ENCODE peak calls at places on chromosomes 13 and 19, in five cellular contexts. I is ascending aorta, C is lower lobe of right lung, B is sigmoid colon, T is mesendoderm. P is an unnamed sample. For H3K36me3, the result is how much of the 10 kb centered on the place peaks cover.

GRCh38 chr19:4454952-4455738 is 2.4 kb downstream of the UBXN6 start:
- DNase-seq in I (no peak), C (no peak), B (no peak), T (no peak), P (no peak)

GRCh38 chr13:95924389-95924994 is 128.7 kb downstream of the UGGT2 start:
- DNase-seq in I (no peak), C (no peak), B (no peak), T (peak), P (no peak)

GRCh38 chr13:43368003-43368402 is 344.6 kb downstream of the DNAJC15 start:
- DNase-seq in I (no peak), C (no peak), B (no peak), T (no peak), P (no peak)

GRCh38 chr19:47512183-47512947 is 2.5 kb downstream of the NAPA start:
- DNase-seq in I (no peak), C (peak), B (no peak), T (no peak), P (no peak)

GRCh38 chr13:42022796-42023493 is 25.5 kb upstream of the DGKH start:
- DNase-seq in I (no peak), C (no peak), B (no peak), T (no peak), P (no peak)

GRCh38 chr19:48881741-48882657 is 9.8 kb downstream of the PPP1R15A start:
- DNase-seq in I (no peak), C (no peak), B (no peak), T (peak), P (no peak)

GRCh38 chr19:4197625-4198466 is 15.4 kb downstream of the ANKRD24 start:
- DNase-seq in I (no peak), C (no peak), B (no peak), T (peak), P (no peak)

GRCh38 chr19:10334340-10335148 is 1.2 kb upstream of the RAVER1 start:
- DNase-seq in I (peak), C (peak), B (peak), T (peak), P (no peak)

GRCh38 chr19:53865918-53866696 is 1.6 kb upstream of the MYADM start:
- DNase-seq in I (no peak), C (peak), B (peak), T (peak), P (peak)

GRCh38 chr13:44306401-44307192 is 67.0 kb upstream of the SERP2 start:
- DNase-seq in I (peak), C (no peak), B (peak), T (peak), P (no peak)

GRCh38 chr19:38801359-38802095 is 11.2 kb downstream of the LGALS4 start:
- DNase-seq in I (no peak), C (no peak), B (no peak), T (no peak), P (no peak)

GRCh38 chr13:42239644-42240043 is 32.3 kb upstream of the AKAP11 start:
- DNase-seq in I (no peak), C (no peak), B (no peak), T (peak), P (no peak)

GRCh38 chr19:40358773-40359172 is 10.3 kb downstream of the PLD3 start:
- DNase-seq in I (peak), C (no peak), B (no peak), T (no peak), P (peak)

GRCh38 chr13:66329988-66330429 is 900.1 kb downstream of the PCDH9 start:
- DNase-seq in I (no peak), C (no peak), B (no peak), T (no peak), P (no peak)

GRCh38 chr19:16268676-16269319 is 55.8 kb upstream of the KLF2 start:
- DNase-seq in I (no peak), C (no peak), B (no peak), T (no peak), P (no peak)

GRCh38 chr13:80666782-80667537 is 326.0 kb upstream of the SPRY2 start:
- DNase-seq in I (no peak), C (no peak), B (no peak), T (no peak), P (no peak)

GRCh38 chr19:10419200-10419645 is 1.1 kb upstream of the PDE4A start:
- DNase-seq in I (no peak), C (no peak), B (no peak), T (no peak), P (peak)

GRCh38 chr13:33676700-33677048 is 141.3 kb upstream of the RFC3 start:
- DNase-seq in I (no peak), C (peak), B (peak), T (peak), P (no peak)

GRCh38 chr13:48236528-48237353 is 3.7 kb downstream of the ITM2B start:
- DNase-seq in I (no peak), C (no peak), B (no peak), T (peak), P (no peak)

GRCh38 chr13:23321534-23322241 is 111.8 kb downstream of the SACS start:
- DNase-seq in I (no peak), C (no peak), B (peak), T (no peak), P (no peak)

GRCh38 chr13:47896111-47896510 is 105.0 kb downstream of the SUCLA2 start:
- DNase-seq in I (no peak), C (no peak), B (no peak), T (peak), P (no peak)

GRCh38 chr13:32448224-32448623 is 20.3 kb upstream of the N4BP2L1 start:
- DNase-seq in I (no peak), C (no peak), B (no peak), T (no peak), P (no peak)

GRCh38 chr19:27833031-27833430 is 1379.9 kb downstream of the UQCRFS1 start:
- DNase-seq in I (no peak), C (no peak), B (no peak), T (no peak), P (no peak)

GRCh38 chr13:41682001-41682400 is 224.7 kb downstream of the RGCC start:
- DNase-seq in I (no peak), C (no peak), B (no peak), T (no peak), P (no peak)

GRCh38 chr19:35024095-35024494 is 6.2 kb upstream of the SCN1B start:
- DNase-seq in I (no peak), C (no peak), B (peak), T (no peak), P (no peak)

GRCh38 chr19:44890366-44891015 is 563 bp upstream of the TOMM40 start:
- DNase-seq in I (peak), C (no peak), B (no peak), T (peak), P (peak)

GRCh38 chr19:44894946-44895345 is 3.9 kb downstream of the TOMM40 start:
- DNase-seq in I (no peak), C (no peak), B (no peak), T (no peak), P (no peak)

GRCh38 chr19:44891016-44891882 is at the start of gene TOMM40:
- DNase-seq in I (no peak), C (peak), B (peak), T (peak), P (no peak)

GRCh38 chr19:44893704-44894103 is 2.6 kb downstream of the TOMM40 start:
- DNase-seq in I (no peak), C (no peak), B (no peak), T (no peak), P (no peak)

GRCh38 chr19:44892932-44893331 is 1.9 kb downstream of the TOMM40 start:
- DNase-seq in I (no peak), C (no peak), B (no peak), T (no peak), P (no peak)
- H3K4me3 ChIP-seq in I (no peak), C (no peak), B (no peak), T (no peak), P (no peak)

DNA sequence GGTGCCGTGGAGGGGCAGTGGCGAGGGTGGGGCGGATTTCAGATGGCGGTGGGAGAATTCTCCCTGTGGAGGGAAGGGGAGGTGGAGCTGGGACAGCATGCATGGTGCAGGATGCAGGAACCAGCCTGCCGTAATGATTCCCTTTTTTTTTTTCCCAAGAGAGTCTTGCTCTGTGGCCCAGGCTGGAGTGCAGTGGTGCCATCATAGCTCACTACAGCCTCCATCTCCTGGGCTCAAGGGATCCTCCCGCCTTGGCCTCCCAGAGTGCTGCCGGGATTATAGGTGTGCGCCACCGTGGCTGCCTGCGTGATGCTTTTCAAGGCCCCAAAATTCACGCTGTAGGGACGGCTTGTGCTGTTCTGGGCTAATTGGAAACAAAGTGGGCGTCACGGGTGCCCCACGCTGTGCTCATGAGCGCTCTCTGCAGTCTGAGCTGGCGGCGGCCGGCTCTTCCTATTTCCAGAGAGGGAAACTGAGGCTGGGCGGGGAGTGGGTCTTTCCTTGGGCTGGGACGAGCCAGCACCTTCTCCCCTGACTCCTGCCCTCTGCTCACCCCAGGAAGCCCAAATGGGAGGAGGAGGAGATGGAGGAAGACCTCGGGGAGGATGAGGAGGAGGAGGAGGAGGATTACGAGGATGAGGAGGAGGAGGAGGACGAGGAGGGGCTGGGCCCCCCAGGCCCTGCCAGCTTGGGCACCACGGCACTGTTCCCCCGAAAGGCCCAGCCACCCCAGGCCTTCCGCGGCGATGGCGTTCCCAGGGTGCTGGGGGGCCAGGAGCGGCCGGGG is 6.2 kb downstream of the ARID3A start:
- DNase-seq in I (no peak), C (no peak), B (no peak), T (no peak), P (peak)
- H3K36me3 ChIP-seq in I (under half), C (under half), B (under half), T (under half), P (under half)

GRCh38 chr19:52397310-52398090 is at the start of gene ZNF528:
- DNase-seq in I (peak), C (peak), B (peak), T (peak), P (peak)
- H3K4me3 ChIP-seq in I (peak), C (peak), B (peak), T (peak), P (peak)

DNA sequence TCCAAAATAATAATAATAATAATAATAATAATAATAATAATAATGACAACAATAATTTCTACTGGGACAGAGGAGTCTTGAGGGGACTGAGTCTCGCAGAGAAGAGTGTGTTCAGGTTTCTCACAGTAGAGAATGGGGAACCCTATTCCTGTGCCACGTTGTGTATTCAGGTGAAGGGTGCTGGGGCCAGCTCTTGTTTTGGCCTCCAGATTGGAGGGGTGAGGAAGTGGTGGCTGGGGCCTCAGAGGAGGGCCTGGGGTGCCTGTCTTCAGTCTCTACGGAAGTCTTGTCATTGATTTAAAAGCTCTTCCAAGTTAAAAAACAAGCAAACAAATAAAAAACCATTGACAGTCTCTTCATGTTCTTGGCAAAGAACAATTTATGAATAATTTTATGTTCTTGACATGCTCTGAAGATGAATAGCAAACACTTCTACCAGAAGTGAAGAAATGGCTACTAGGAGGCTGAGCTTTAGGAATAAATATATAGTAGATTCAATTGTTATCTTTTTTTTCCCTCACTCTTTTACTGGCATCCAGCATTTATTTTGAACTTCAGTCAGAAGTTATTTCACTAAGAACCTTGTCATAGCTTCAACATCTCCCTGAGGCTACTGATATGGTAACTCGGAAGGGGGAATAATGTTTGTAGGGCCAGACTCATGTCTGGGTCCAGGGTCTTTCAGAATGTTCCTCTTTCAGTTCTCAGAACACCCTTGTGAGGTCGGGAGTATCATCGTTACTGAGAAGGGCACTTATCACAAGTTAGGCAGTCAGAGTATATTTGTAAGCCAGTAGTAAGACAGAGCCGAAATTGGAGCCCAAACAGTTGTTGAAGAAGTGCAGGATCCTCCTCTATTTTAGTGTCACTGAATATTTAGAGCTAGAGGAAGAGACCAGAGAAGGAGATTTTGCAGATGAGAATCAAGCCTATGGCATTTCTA is 13.1 kb downstream of the LRCH1 start:
- DNase-seq in I (no peak), C (no peak), B (no peak), T (no peak), P (no peak)
- H3K36me3 ChIP-seq in I (under half), C (under half), B (under half), T (under half), P (under half)

GRCh38 chr19:14002571-14003278 is 3.4 kb downstream of the RFX1 start:
- DNase-seq in I (no peak), C (peak), B (no peak), T (no peak), P (no peak)
- H3K4me3 ChIP-seq in I (no peak), C (no peak), B (no peak), T (no peak), P (no peak)

GRCh38 chr13:110638814-110639806 is 23.8 kb downstream of the NAXD start:
- DNase-seq in I (no peak), C (no peak), B (no peak), T (no peak), P (no peak)

GRCh38 chr13:110637275-110637674 is 21.9 kb downstream of the NAXD start:
- DNase-seq in I (no peak), C (no peak), B (no peak), T (no peak), P (no peak)

GRCh38 chr13:110638253-110638652 is 22.9 kb downstream of the NAXD start:
- DNase-seq in I (no peak), C (peak), B (no peak), T (no peak), P (no peak)

GRCh38 chr13:110636701-110637201 is 21.4 kb downstream of the NAXD start:
- DNase-seq in I (no peak), C (peak), B (no peak), T (no peak), P (no peak)

DNA sequence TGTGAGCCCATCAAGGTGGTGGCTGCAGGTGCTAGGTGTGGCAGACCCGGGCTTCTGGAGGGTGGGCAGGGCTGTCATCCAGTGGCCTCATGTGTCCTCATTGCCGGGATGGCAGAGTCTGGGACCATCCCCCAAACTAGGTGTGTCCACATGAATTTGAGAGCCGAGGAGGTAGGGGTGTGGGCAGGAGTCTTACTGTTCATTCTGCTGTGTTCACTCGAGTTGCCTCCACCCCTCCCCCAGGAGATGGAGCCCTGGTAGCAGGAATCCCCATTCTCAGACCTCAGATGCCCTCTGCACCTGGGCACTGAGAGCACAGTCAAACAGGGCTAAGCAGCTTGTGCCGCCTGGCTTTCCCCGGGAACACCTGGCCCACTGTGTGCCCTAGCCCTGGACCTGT is 22.4 kb downstream of the NAXD start:
- DNase-seq in I (no peak), C (peak), B (no peak), T (no peak), P (no peak)
- H3K36me3 ChIP-seq in I (half or more), C (half or more), B (half or more), T (under half), P (under half)

GRCh38 chr19:50559636-50560035 is 8.6 kb downstream of the LRRC4B start:
- DNase-seq in I (no peak), C (no peak), B (no peak), T (no peak), P (no peak)
- H3K4me3 ChIP-seq in I (no peak), C (no peak), B (no peak), T (no peak), P (no peak)

GRCh38 chr19:2361259-2362038 is 1.4 kb downstream of the TMPRSS9 start:
- DNase-seq in I (no peak), C (no peak), B (no peak), T (no peak), P (no peak)

GRCh38 chr19:2362039-2362969 is 2.2 kb downstream of the TMPRSS9 start:
- DNase-seq in I (no peak), C (no peak), B (no peak), T (no peak), P (no peak)

GRCh38 chr19:2359992-2360875 is at the start of gene TMPRSS9:
- DNase-seq in I (no peak), C (no peak), B (no peak), T (no peak), P (no peak)

GRCh38 chr19:2362970-2363300 is 2.9 kb downstream of the TMPRSS9 start:
- DNase-seq in I (no peak), C (no peak), B (no peak), T (no peak), P (no peak)

DNA sequence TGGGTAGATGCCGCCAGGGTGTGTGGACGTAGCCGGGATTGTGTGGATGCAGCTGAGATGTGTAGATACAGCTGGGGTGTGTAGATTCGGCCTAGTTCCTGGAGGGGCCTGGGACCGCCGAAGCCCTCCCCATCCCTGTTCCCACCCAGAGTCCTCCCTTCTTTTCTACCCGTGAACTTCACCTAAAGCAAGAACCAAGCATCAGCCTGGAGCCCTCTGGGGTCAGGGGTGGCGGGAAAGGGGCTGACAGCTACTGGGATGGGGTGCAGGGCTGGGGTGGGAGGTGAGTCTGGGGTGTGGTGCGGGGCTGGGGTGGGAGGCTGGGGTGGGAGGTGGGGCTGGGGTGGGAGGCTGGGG is 789 bp downstream of the TMPRSS9 start:
- DNase-seq in I (no peak), C (no peak), B (no peak), T (no peak), P (no peak)
- H3K36me3 ChIP-seq in I (under half), C (under half), B (under half), T (under half), P (under half)

DNA sequence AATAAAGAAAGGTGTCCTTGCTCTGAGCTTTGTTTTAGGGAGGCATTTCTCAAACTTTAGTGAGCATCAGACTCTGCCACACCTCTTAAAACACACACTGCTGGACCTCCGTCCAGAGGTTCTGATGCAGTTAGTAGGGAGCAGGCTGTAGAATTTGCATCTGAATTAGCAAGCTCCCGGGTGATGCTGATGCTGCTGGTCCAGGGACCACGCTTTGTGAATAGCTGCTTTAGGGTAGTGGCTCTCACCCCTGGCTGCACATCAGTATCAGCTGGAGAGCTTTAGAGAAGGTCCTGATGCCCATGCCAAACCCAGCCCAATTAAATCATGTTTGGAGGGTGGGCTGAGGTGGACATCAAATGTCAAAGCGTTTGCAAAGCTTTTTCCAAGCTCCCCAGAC is 3.6 kb downstream of the HTR2A start:
- DNase-seq in I (no peak), C (no peak), B (no peak), T (no peak), P (no peak)
- H3K4me3 ChIP-seq in I (peak), C (no peak), B (no peak), T (no peak), P (no peak)

P was measured in GM06990.